ENCODE peak calls at places on chromosomes 2 and 18, in five cellular contexts. O is HTR-8/SVneo, Z is ureter, K is sciatic nerve, B is right cardiac atrium. L is an unnamed sample.

GRCh38 chr2:170812716-170813585 is 3.7 kb upstream of the GAD1 start:
- DNase-seq in O (peak; percentile 59), Z (peak; percentile 66), K (no peak), B (no peak), L (no peak)

GRCh38 chr2:216216951-216217903 is 108.1 kb downstream of the XRCC5 start:
- DNase-seq in O (peak; percentile 72), Z (no peak), K (no peak), B (no peak), L (no peak)

GRCh38 chr2:226515344-226516055 is 284.1 kb downstream of the IRS1 start:
- DNase-seq in O (no peak), Z (no peak), K (no peak), B (no peak), L (no peak)

GRCh38 chr2:237980087-237980486 is 13.3 kb downstream of the UBE2F start:
- DNase-seq in O (no peak), Z (no peak), K (no peak), B (no peak), L (no peak)

GRCh38 chr2:206253125-206253787 is 21.2 kb upstream of the ZDBF2 start:
- DNase-seq in O (no peak), Z (no peak), K (no peak), B (no peak), L (no peak)

GRCh38 chr2:25822190-25823117 is 55.8 kb downstream of the ASXL2 start:
- DNase-seq in O (no peak), Z (peak; percentile 58), K (peak; percentile 68), B (peak; percentile 76), L (peak; percentile 78)

GRCh38 chr18:30925795-30926194 is 116.7 kb downstream of the DSC3 start:
- DNase-seq in O (no peak), Z (no peak), K (no peak), B (no peak), L (no peak)

GRCh38 chr2:200777275-200777674 is 34.4 kb upstream of the BZW1 start:
- DNase-seq in O (no peak), Z (no peak), K (no peak), B (no peak), L (no peak)

L was measured in ecto neural progenitor cell.